ENCODE peak calls at places on chromosomes 16 and 17, in seven cellular contexts. One of them, this sample, is unnamed.

GRCh38 chr17:81025756-81026155 is 9.2 kb upstream of the BAIAP2 start:
- DNase-seq in neuronal stem cell: no peak
- DNase-seq in H9: no peak
- DNase-seq in IMR-90: no peak
- DNase-seq in mesendoderm: no peak
- DNase-seq in H1: no peak
- DNase-seq in mesenchymal stem cell: no peak
- DNase-seq in this sample: peak

GRCh38 chr16:83615553-83615952 is 192.2 kb upstream of the HSBP1 start:
- DNase-seq in neuronal stem cell: no peak
- DNase-seq in H9: no peak
- DNase-seq in IMR-90: peak
- DNase-seq in mesendoderm: no peak
- DNase-seq in H1: no peak
- DNase-seq in mesenchymal stem cell: peak
- DNase-seq in this sample: no peak

GRCh38 chr16:77724174-77724573 is 1.9 kb downstream of the NUDT7 start:
- DNase-seq in neuronal stem cell: no peak
- DNase-seq in H9: no peak
- DNase-seq in IMR-90: no peak
- DNase-seq in mesendoderm: no peak
- DNase-seq in H1: no peak
- DNase-seq in mesenchymal stem cell: no peak
- DNase-seq in this sample: no peak

GRCh38 chr16:67857547-67858233 is 10.2 kb upstream of the CENPT start:
- DNase-seq in neuronal stem cell: no peak
- DNase-seq in H9: peak
- DNase-seq in IMR-90: peak
- DNase-seq in mesendoderm: peak
- DNase-seq in H1: no peak
- DNase-seq in mesenchymal stem cell: peak
- DNase-seq in this sample: peak

GRCh38 chr16:60064026-60064425 is 1329.9 kb upstream of the GOT2 start:
- DNase-seq in neuronal stem cell: no peak
- DNase-seq in H9: no peak
- DNase-seq in IMR-90: no peak
- DNase-seq in mesendoderm: no peak
- DNase-seq in H1: no peak
- DNase-seq in mesenchymal stem cell: no peak
- DNase-seq in this sample: no peak

GRCh38 chr17:7922499-7923289 is 6.6 kb upstream of the RNF227 start:
- DNase-seq in neuronal stem cell: peak
- DNase-seq in H9: peak
- DNase-seq in IMR-90: peak
- DNase-seq in mesendoderm: peak
- DNase-seq in H1: no peak
- DNase-seq in mesenchymal stem cell: peak
- DNase-seq in this sample: peak

GRCh38 chr17:22278302-22279275 is 586.3 kb downstream of the KCNJ18 start:
- DNase-seq in neuronal stem cell: no peak
- DNase-seq in H9: peak
- DNase-seq in IMR-90: no peak
- DNase-seq in mesendoderm: no peak
- DNase-seq in H1: no peak
- DNase-seq in mesenchymal stem cell: no peak
- DNase-seq in this sample: no peak

GRCh38 chr17:65261682-65262636 is 124.8 kb downstream of the RGS9 start:
- DNase-seq in neuronal stem cell: no peak
- DNase-seq in H9: no peak
- DNase-seq in IMR-90: peak
- DNase-seq in mesendoderm: no peak
- DNase-seq in H1: no peak
- DNase-seq in mesenchymal stem cell: peak
- DNase-seq in this sample: no peak

GRCh38 chr16:84806256-84806889 is 13.4 kb upstream of the CRISPLD2 start:
- DNase-seq in neuronal stem cell: no peak
- DNase-seq in H9: no peak
- DNase-seq in IMR-90: peak
- DNase-seq in mesendoderm: no peak
- DNase-seq in H1: no peak
- DNase-seq in mesenchymal stem cell: peak
- DNase-seq in this sample: peak

GRCh38 chr17:19338031-19338990 is 24.2 kb downstream of the B9D1 start:
- DNase-seq in neuronal stem cell: no peak
- DNase-seq in H9: peak
- DNase-seq in IMR-90: peak
- DNase-seq in mesendoderm: peak
- DNase-seq in H1: peak
- DNase-seq in mesenchymal stem cell: peak
- DNase-seq in this sample: peak

GRCh38 chr16:75764154-75764768 is 38.0 kb upstream of the CPHXL start:
- DNase-seq in neuronal stem cell: peak
- DNase-seq in H9: peak
- DNase-seq in IMR-90: peak
- DNase-seq in mesendoderm: peak
- DNase-seq in H1: peak
- DNase-seq in mesenchymal stem cell: peak
- DNase-seq in this sample: peak

GRCh38 chr17:76382305-76382802 is 2.1 kb upstream of the SPHK1 start:
- DNase-seq in neuronal stem cell: peak
- DNase-seq in H9: peak
- DNase-seq in IMR-90: peak
- DNase-seq in mesendoderm: peak
- DNase-seq in H1: no peak
- DNase-seq in mesenchymal stem cell: no peak
- DNase-seq in this sample: peak

GRCh38 chr17:311119-311848 is 41.3 kb downstream of the RPH3AL start:
- DNase-seq in neuronal stem cell: no peak
- DNase-seq in H9: no peak
- DNase-seq in IMR-90: no peak
- DNase-seq in mesendoderm: no peak
- DNase-seq in H1: no peak
- DNase-seq in mesenchymal stem cell: no peak
- DNase-seq in this sample: no peak

GRCh38 chr16:28063047-28063521 is 430 bp downstream of the GSG1L start:
- DNase-seq in neuronal stem cell: no peak
- DNase-seq in H9: no peak
- DNase-seq in IMR-90: peak
- DNase-seq in mesendoderm: peak
- DNase-seq in H1: no peak
- DNase-seq in mesenchymal stem cell: peak
- DNase-seq in this sample: no peak

GRCh38 chr16:3045758-3046505 is 429 bp upstream of the MMP25 start:
- DNase-seq in neuronal stem cell: no peak
- DNase-seq in H9: peak
- DNase-seq in IMR-90: no peak
- DNase-seq in mesendoderm: peak
- DNase-seq in H1: no peak
- DNase-seq in mesenchymal stem cell: no peak
- DNase-seq in this sample: no peak

DNA sequence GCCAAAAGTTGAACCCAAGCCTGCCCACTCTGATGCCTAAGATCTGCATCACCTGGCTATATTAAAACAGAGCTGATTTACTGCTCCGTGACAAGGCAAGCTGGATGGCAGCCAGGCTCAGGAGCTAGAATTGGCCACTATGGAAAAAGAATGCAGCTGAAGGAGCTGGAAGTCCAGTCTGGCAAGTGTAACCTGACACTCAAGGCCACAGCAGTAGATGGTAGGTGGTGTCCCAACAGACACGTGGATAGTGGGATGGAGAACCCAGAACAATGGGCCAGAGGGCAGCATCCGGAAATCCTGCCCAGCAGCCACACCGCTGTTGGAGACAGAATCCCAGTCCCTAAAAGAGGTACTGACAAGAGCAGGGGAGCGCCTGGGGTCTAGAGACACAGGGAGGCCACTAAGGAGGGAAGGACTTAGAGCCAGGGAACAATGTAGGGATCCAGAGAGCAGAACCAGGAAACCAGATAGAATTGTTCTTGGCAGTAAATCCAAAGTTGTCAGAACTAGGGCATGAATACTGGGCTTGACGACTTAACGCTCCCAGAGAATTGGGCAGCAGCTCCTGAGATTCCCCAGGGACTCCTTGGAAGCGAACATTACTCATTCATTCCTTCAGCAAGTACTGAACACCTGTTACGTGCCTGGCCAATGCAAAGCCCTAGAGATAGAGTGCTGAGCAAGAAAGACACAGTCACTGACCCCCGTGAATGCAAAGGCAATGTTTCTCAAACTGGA is 85.7 kb downstream of the CDYL2 start:
- DNase-seq in neuronal stem cell: no peak
- DNase-seq in H9: peak
- DNase-seq in IMR-90: peak
- DNase-seq in mesendoderm: peak
- DNase-seq in H1: no peak
- DNase-seq in mesenchymal stem cell: no peak
- DNase-seq in this sample: peak
- H2AK5ac ChIP-seq in neuronal stem cell: no peak
- H2AK5ac ChIP-seq in H9: no peak
- H2AK5ac ChIP-seq in IMR-90: no peak
- H2AK5ac ChIP-seq in mesendoderm: no peak
- H2AK5ac ChIP-seq in H1: no peak
- H2AK5ac ChIP-seq in mesenchymal stem cell: no peak
- H2AK5ac ChIP-seq in this sample: no peak

GRCh38 chr16:56781565-56781964 is 51.6 kb downstream of the NUP93 start:
- DNase-seq in neuronal stem cell: no peak
- DNase-seq in H9: no peak
- DNase-seq in IMR-90: no peak
- DNase-seq in mesendoderm: peak
- DNase-seq in H1: no peak
- DNase-seq in mesenchymal stem cell: no peak
- DNase-seq in this sample: no peak
- H4K8ac ChIP-seq in neuronal stem cell: no peak
- H4K8ac ChIP-seq in H9: no peak
- H4K8ac ChIP-seq in IMR-90: no peak
- H4K8ac ChIP-seq in mesendoderm: no peak
- H4K8ac ChIP-seq in H1: no peak
- H4K8ac ChIP-seq in mesenchymal stem cell: no peak
- H4K8ac ChIP-seq in this sample: no peak

GRCh38 chr16:31000671-31001382 is 9.6 kb downstream of the STX1B start:
- DNase-seq in neuronal stem cell: no peak
- DNase-seq in H9: no peak
- DNase-seq in IMR-90: no peak
- DNase-seq in mesendoderm: no peak
- DNase-seq in H1: no peak
- DNase-seq in mesenchymal stem cell: no peak
- DNase-seq in this sample: no peak
- H2BK5ac ChIP-seq in neuronal stem cell: no peak
- H2BK5ac ChIP-seq in H9: no peak
- H2BK5ac ChIP-seq in IMR-90: no peak
- H2BK5ac ChIP-seq in mesendoderm: no peak
- H2BK5ac ChIP-seq in H1: no peak
- H2BK5ac ChIP-seq in mesenchymal stem cell: no peak
- H2BK5ac ChIP-seq in this sample: no peak

GRCh38 chr17:34703533-34703932 is 124.2 kb downstream of the TMEM132E start:
- DNase-seq in neuronal stem cell: peak
- DNase-seq in H9: peak
- DNase-seq in IMR-90: peak
- DNase-seq in mesendoderm: peak
- DNase-seq in H1: no peak
- DNase-seq in mesenchymal stem cell: peak
- DNase-seq in this sample: peak
- H2AK5ac ChIP-seq in neuronal stem cell: no peak
- H2AK5ac ChIP-seq in H9: no peak
- H2AK5ac ChIP-seq in IMR-90: no peak
- H2AK5ac ChIP-seq in mesendoderm: no peak
- H2AK5ac ChIP-seq in H1: no peak
- H2AK5ac ChIP-seq in mesenchymal stem cell: no peak
- H2AK5ac ChIP-seq in this sample: no peak

DNA sequence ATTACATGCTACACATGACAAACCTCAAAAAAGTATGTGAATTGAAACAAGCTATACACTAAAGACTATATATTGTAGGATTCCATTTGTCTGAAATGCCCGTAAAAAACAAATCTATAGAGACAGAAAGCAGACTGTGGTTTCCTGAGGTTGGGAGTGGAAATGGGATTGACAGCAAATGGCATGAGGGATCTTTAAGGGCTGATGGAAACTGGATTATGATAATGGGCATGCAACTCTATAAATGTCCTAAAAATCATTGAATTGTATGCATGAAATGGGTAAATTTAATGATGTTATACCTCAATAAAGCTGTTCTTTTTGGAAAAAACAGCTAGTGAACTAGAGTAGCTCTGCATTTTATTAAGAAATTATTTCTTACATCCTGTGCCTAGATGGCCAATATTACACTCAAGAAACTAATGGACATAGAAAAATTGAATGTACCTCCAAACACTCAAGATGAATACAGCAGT is 416 bp upstream of the ANKS4B start:
- DNase-seq in neuronal stem cell: no peak
- DNase-seq in H9: no peak
- DNase-seq in IMR-90: no peak
- DNase-seq in mesendoderm: no peak
- DNase-seq in H1: no peak
- DNase-seq in mesenchymal stem cell: no peak
- DNase-seq in this sample: no peak
- H4K8ac ChIP-seq in neuronal stem cell: no peak
- H4K8ac ChIP-seq in H9: no peak
- H4K8ac ChIP-seq in IMR-90: no peak
- H4K8ac ChIP-seq in mesendoderm: no peak
- H4K8ac ChIP-seq in H1: no peak
- H4K8ac ChIP-seq in mesenchymal stem cell: no peak
- H4K8ac ChIP-seq in this sample: no peak

GRCh38 chr17:16922386-16923096 is 49.4 kb downstream of the TNFRSF13B start:
- DNase-seq in neuronal stem cell: no peak
- DNase-seq in H9: no peak
- DNase-seq in IMR-90: peak
- DNase-seq in mesendoderm: peak
- DNase-seq in H1: no peak
- DNase-seq in mesenchymal stem cell: no peak
- DNase-seq in this sample: peak
- H2BK5ac ChIP-seq in neuronal stem cell: peak
- H2BK5ac ChIP-seq in H9: no peak
- H2BK5ac ChIP-seq in IMR-90: no peak
- H2BK5ac ChIP-seq in mesendoderm: no peak
- H2BK5ac ChIP-seq in H1: no peak
- H2BK5ac ChIP-seq in mesenchymal stem cell: no peak
- H2BK5ac ChIP-seq in this sample: no peak

This sample was measured in trophoblast cell.